ENCODE peak calls at places on chromosomes 11 and 22, in six cellular contexts. Z is coronary artery, N is fibroblast of lung, P is substantia nigra, L is HL-60, O is RWPE1. W is an unnamed sample.

GRCh38 chr22:39128508-39128907 is 24.0 kb downstream of the CBX7 start:
- DNase-seq in Z (no peak), N (no peak), P (no peak), L (no peak), O (no peak), W (no peak)

GRCh38 chr11:119085523-119085878 is 820 bp downstream of the HMBS start:
- DNase-seq in Z (no peak), N (peak), P (no peak), L (no peak), O (no peak), W (no peak)

GRCh38 chr22:36892292-36892691 is 21.1 kb upstream of the CSF2RB start:
- DNase-seq in Z (no peak), N (no peak), P (no peak), L (no peak), O (no peak), W (no peak)

GRCh38 chr22:45529966-45530575 is 27.4 kb downstream of the FBLN1 start:
- DNase-seq in Z (no peak), N (peak), P (no peak), L (no peak), O (no peak), W (no peak)

GRCh38 chr22:42841444-42841843 is 15.6 kb downstream of the ARFGAP3 start:
- DNase-seq in Z (no peak), N (peak), P (no peak), L (no peak), O (peak), W (no peak)

GRCh38 chr11:134675983-134676382 is 263.9 kb upstream of the B3GAT1 start:
- DNase-seq in Z (no peak), N (no peak), P (no peak), L (no peak), O (no peak), W (no peak)

GRCh38 chr11:100793525-100793924 is 106.4 kb downstream of the ARHGAP42 start:
- DNase-seq in Z (no peak), N (no peak), P (no peak), L (no peak), O (no peak), W (no peak)

GRCh38 chr11:85680897-85681296 is 5.1 kb downstream of the CCDC89 start:
- DNase-seq in Z (no peak), N (no peak), P (no peak), L (no peak), O (no peak), W (no peak)

GRCh38 chr11:61023086-61024035 is 51.9 kb downstream of the CD6 start:
- DNase-seq in Z (no peak), N (no peak), P (no peak), L (no peak), O (no peak), W (no peak)

GRCh38 chr22:22877523-22878210 is 9.9 kb upstream of the IGLL5 start:
- DNase-seq in Z (peak), N (peak), P (no peak), L (no peak), O (peak), W (no peak)

GRCh38 chr22:49124588-49124987 is 703.1 kb downstream of the BRD1 start:
- DNase-seq in Z (peak), N (no peak), P (no peak), L (no peak), O (no peak), W (no peak)

DNA sequence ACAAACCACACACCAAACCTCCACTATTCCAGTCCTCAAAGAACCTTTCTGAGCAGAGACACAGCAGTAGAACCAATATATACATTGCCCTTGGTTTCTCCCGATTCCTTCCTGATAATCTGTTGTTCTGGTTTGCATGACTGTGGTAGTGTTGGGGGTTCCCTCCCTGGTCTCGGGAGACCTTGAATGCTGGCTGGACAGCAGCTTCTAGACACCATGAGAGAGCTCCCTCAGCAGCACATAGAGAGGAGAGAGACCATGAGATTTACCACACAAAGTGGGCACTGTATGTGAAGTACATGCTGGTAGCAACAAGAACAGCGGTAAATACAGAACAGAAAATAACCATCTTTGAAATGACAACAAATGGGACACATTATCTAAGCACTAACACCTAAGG is 2.6 kb downstream of the C11orf91 start:
- DNase-seq in Z (no peak), N (no peak), P (no peak), L (no peak), O (no peak), W (no peak)
- H3K27ac ChIP-seq in Z (no peak), N (no peak), P (no peak), L (no peak), O (no peak), W (no peak)

DNA sequence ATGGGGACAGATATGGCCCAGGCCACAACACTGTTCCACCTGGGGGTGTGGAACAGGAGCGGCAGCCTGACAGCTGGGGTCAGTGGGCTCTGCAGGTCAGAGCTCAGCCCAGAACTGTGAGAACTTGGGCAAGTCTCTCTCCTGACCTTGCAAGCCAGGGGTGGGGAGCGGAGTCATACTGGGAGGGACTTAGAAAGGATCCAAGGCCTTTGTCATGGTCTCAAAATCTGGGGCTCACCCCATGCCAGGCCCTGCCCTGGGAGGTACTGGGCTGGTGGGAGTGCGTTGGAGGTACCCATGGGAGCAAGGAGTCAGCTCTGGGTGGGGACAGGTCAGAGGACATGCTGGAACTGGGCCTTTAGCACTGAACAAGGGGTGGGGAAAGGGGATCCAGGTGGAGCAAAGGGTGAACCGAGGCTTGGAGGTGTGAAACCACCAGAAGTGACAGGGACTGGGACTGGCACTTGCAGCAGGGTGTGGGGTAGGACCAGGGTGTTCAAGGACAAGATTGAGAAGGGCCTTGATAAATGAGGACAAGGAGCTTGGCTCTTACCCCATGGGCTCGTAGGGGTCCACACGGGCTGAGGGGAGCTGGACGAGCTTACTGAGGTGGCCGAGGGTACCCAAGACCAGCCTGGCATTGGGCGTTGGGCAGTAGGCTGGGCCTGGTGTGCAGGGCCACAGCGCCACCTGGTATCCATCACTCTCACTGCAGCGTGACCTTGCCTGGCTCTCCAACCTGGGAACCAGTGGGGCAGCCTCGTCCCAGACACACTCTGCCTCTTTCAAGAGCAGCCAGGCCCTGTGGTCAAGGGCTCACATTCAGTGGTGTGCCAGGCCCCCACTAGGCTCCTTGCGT is 7.4 kb upstream of the PMM1 start:
- DNase-seq in Z (peak), N (peak), P (peak), L (peak), O (no peak), W (no peak)
- H3K27ac ChIP-seq in Z (peak), N (peak), P (peak), L (no peak), O (peak), W (no peak)

GRCh38 chr11:35142481-35143207 is 3.7 kb downstream of the CD44 start:
- DNase-seq in Z (no peak), N (peak), P (no peak), L (no peak), O (peak), W (no peak)

GRCh38 chr11:35141538-35141937 is 2.6 kb downstream of the CD44 start:
- DNase-seq in Z (no peak), N (no peak), P (peak), L (no peak), O (no peak), W (no peak)

GRCh38 chr11:35139883-35140282 is 912 bp downstream of the CD44 start:
- DNase-seq in Z (no peak), N (peak), P (no peak), L (no peak), O (no peak), W (no peak)

GRCh38 chr11:35138949-35139881 is at the start of gene CD44:
- DNase-seq in Z (peak), N (peak), P (peak), L (no peak), O (peak), W (no peak)

GRCh38 chr11:35141034-35141433 is 2.1 kb downstream of the CD44 start:
- DNase-seq in Z (no peak), N (no peak), P (no peak), L (no peak), O (no peak), W (no peak)
- H3K27ac ChIP-seq in Z (peak), N (peak), P (no peak), L (peak), O (peak), W (no peak)

GRCh38 chr11:35038211-35038930 is 100.6 kb upstream of the CD44 start:
- DNase-seq in Z (no peak), N (peak), P (no peak), L (no peak), O (no peak), W (no peak)
- H3K27ac ChIP-seq in Z (no peak), N (no peak), P (no peak), L (no peak), O (no peak), W (no peak)

DNA sequence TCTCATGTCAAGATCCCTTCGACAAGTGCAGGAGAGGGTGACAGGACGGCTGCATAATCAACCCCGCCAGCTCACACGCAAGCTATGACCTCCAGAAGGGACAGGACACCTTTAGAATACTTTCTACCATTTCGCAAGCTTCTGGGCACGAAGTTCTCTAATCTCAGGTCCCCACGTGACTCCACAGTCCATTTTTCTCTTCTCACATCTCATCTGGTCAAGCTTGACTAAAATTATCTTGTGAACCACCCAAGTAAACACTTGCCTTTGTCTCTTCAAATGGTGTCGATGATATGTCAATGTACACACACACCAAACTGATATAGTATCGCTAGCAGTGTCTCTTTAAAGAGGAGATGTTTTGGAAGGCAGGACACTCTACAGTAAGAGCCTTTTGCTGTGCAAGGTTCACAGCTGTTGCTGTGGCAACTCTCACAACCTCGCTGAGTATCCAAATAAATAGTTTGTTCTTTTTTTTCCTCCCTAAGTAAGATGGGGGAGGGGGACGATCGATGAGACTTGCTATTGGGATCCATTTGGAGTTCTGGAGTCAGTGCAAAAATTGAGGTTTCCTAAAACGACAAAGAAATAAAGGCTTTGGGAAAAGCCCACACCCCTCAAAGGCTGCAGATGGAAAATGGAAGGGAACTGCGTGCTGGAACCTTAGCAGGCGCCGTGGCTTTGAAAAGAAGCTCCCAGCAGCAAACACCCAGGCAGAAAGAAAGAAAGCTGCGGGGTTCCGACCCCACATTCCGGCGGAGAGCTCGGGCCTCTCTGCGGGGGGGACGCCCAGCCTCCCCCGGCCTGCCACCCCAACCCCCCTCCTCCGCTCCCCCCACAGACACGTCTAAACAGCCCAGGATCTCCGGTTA is 215.4 kb upstream of the UBASH3B start:
- DNase-seq in Z (no peak), N (peak), P (peak), L (peak), O (no peak), W (no peak)
- H3K27ac ChIP-seq in Z (peak), N (peak), P (peak), L (peak), O (no peak), W (no peak)

DNA sequence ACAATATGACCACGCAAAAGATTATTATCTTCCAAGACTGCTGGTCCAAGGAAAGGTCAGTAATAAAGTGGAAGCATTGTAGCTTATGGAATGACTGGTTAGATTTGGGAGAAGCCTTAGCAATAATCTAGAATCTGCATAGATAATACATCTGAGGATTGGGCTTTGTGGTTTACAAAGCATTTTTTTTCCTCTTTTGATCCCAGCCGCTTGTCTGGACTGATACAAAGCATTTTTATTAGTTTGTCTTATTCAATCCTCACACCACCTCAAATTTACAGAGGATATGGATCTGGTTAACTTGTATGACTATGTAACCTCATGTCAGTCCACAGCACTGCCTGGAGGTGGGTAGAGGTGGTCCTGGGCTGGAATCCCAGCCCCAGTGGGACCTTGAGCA is 990 bp upstream of the THRSP start:
- DNase-seq in Z (no peak), N (no peak), P (no peak), L (no peak), O (no peak), W (no peak)
- H3K27ac ChIP-seq in Z (no peak), N (no peak), P (no peak), L (no peak), O (no peak), W (no peak)